ENCODE peak calls at places on chromosomes 5 and 9, in four cellular contexts. One of them, this sample, is unnamed.

GRCh38 chr5:94613583-94613982 is 4.8 kb downstream of the KIAA0825 start:
- DNase-seq in fibroblast of lung: peak
- DNase-seq in stimulated activated CD8-positive, alpha-beta memory T cell treated with anti-CD3 and anti-CD28 coated beads, Interleukin-4, amount 100 ng/mL, for 1 hour: no peak
- DNase-seq in HT1080: no peak
- DNase-seq in this sample: no peak

GRCh38 chr9:90018688-90019087 is 413.9 kb downstream of the GADD45G start:
- DNase-seq in fibroblast of lung: no peak
- DNase-seq in stimulated activated CD8-positive, alpha-beta memory T cell treated with anti-CD3 and anti-CD28 coated beads, Interleukin-4, amount 100 ng/mL, for 1 hour: no peak
- DNase-seq in HT1080: no peak
- DNase-seq in this sample: no peak

GRCh38 chr9:89477811-89478583 is 19.9 kb downstream of the SEMA4D start:
- DNase-seq in fibroblast of lung: no peak
- DNase-seq in stimulated activated CD8-positive, alpha-beta memory T cell treated with anti-CD3 and anti-CD28 coated beads, Interleukin-4, amount 100 ng/mL, for 1 hour: no peak
- DNase-seq in HT1080: peak
- DNase-seq in this sample: peak

GRCh38 chr5:142087920-142088679 is 20.5 kb upstream of the NDFIP1 start:
- DNase-seq in fibroblast of lung: no peak
- DNase-seq in stimulated activated CD8-positive, alpha-beta memory T cell treated with anti-CD3 and anti-CD28 coated beads, Interleukin-4, amount 100 ng/mL, for 1 hour: no peak
- DNase-seq in HT1080: no peak
- DNase-seq in this sample: no peak

GRCh38 chr9:108056083-108056804 is 566.7 kb upstream of the KLF4 start:
- DNase-seq in fibroblast of lung: peak
- DNase-seq in stimulated activated CD8-positive, alpha-beta memory T cell treated with anti-CD3 and anti-CD28 coated beads, Interleukin-4, amount 100 ng/mL, for 1 hour: no peak
- DNase-seq in HT1080: peak
- DNase-seq in this sample: no peak

GRCh38 chr9:109914280-109915027 is 134.5 kb downstream of the PALM2AKAP2 start:
- DNase-seq in fibroblast of lung: peak
- DNase-seq in stimulated activated CD8-positive, alpha-beta memory T cell treated with anti-CD3 and anti-CD28 coated beads, Interleukin-4, amount 100 ng/mL, for 1 hour: no peak
- DNase-seq in HT1080: no peak
- DNase-seq in this sample: no peak

GRCh38 chr9:101664432-101664831 is 69.7 kb upstream of the PPP3R2 start:
- DNase-seq in fibroblast of lung: no peak
- DNase-seq in stimulated activated CD8-positive, alpha-beta memory T cell treated with anti-CD3 and anti-CD28 coated beads, Interleukin-4, amount 100 ng/mL, for 1 hour: no peak
- DNase-seq in HT1080: no peak
- DNase-seq in this sample: no peak

GRCh38 chr5:159286420-159287035 is 23.4 kb downstream of the UBLCP1 start:
- DNase-seq in fibroblast of lung: peak
- DNase-seq in stimulated activated CD8-positive, alpha-beta memory T cell treated with anti-CD3 and anti-CD28 coated beads, Interleukin-4, amount 100 ng/mL, for 1 hour: no peak
- DNase-seq in HT1080: peak
- DNase-seq in this sample: no peak

GRCh38 chr5:32074401-32074800 is 99.7 kb downstream of the GOLPH3 start:
- DNase-seq in fibroblast of lung: no peak
- DNase-seq in stimulated activated CD8-positive, alpha-beta memory T cell treated with anti-CD3 and anti-CD28 coated beads, Interleukin-4, amount 100 ng/mL, for 1 hour: no peak
- DNase-seq in HT1080: no peak
- DNase-seq in this sample: no peak

GRCh38 chr9:744046-744712 is 97.3 kb upstream of the DMRT1 start:
- DNase-seq in fibroblast of lung: no peak
- DNase-seq in stimulated activated CD8-positive, alpha-beta memory T cell treated with anti-CD3 and anti-CD28 coated beads, Interleukin-4, amount 100 ng/mL, for 1 hour: no peak
- DNase-seq in HT1080: no peak
- DNase-seq in this sample: no peak

GRCh38 chr5:36227046-36227445 is 14.7 kb downstream of the NADK2 start:
- DNase-seq in fibroblast of lung: no peak
- DNase-seq in stimulated activated CD8-positive, alpha-beta memory T cell treated with anti-CD3 and anti-CD28 coated beads, Interleukin-4, amount 100 ng/mL, for 1 hour: no peak
- DNase-seq in HT1080: no peak
- DNase-seq in this sample: no peak

GRCh38 chr5:159021360-159022177 is 78.1 kb downstream of the EBF1 start:
- DNase-seq in fibroblast of lung: peak
- DNase-seq in stimulated activated CD8-positive, alpha-beta memory T cell treated with anti-CD3 and anti-CD28 coated beads, Interleukin-4, amount 100 ng/mL, for 1 hour: no peak
- DNase-seq in HT1080: no peak
- DNase-seq in this sample: no peak

GRCh38 chr9:128800061-128800460 is 13.0 kb downstream of the TBC1D13 start:
- DNase-seq in fibroblast of lung: no peak
- DNase-seq in stimulated activated CD8-positive, alpha-beta memory T cell treated with anti-CD3 and anti-CD28 coated beads, Interleukin-4, amount 100 ng/mL, for 1 hour: no peak
- DNase-seq in HT1080: no peak
- DNase-seq in this sample: no peak

GRCh38 chr5:93899026-93899600 is 157.7 kb upstream of the POU5F2 start:
- DNase-seq in fibroblast of lung: no peak
- DNase-seq in stimulated activated CD8-positive, alpha-beta memory T cell treated with anti-CD3 and anti-CD28 coated beads, Interleukin-4, amount 100 ng/mL, for 1 hour: no peak
- DNase-seq in HT1080: no peak
- DNase-seq in this sample: no peak

GRCh38 chr5:80143491-80143890 is 108.3 kb downstream of the THBS4 start:
- DNase-seq in fibroblast of lung: no peak
- DNase-seq in stimulated activated CD8-positive, alpha-beta memory T cell treated with anti-CD3 and anti-CD28 coated beads, Interleukin-4, amount 100 ng/mL, for 1 hour: no peak
- DNase-seq in HT1080: no peak
- DNase-seq in this sample: no peak

GRCh38 chr5:33212900-33213299 is 227.9 kb upstream of the TARS1 start:
- DNase-seq in fibroblast of lung: no peak
- DNase-seq in stimulated activated CD8-positive, alpha-beta memory T cell treated with anti-CD3 and anti-CD28 coated beads, Interleukin-4, amount 100 ng/mL, for 1 hour: no peak
- DNase-seq in HT1080: no peak
- DNase-seq in this sample: no peak

GRCh38 chr9:2214707-2215106 is 199.6 kb downstream of the SMARCA2 start:
- DNase-seq in fibroblast of lung: no peak
- DNase-seq in stimulated activated CD8-positive, alpha-beta memory T cell treated with anti-CD3 and anti-CD28 coated beads, Interleukin-4, amount 100 ng/mL, for 1 hour: no peak
- DNase-seq in HT1080: no peak
- DNase-seq in this sample: no peak

GRCh38 chr9:124261787-124262595 is 4.2 kb downstream of the NEK6 start:
- DNase-seq in fibroblast of lung: no peak
- DNase-seq in stimulated activated CD8-positive, alpha-beta memory T cell treated with anti-CD3 and anti-CD28 coated beads, Interleukin-4, amount 100 ng/mL, for 1 hour: no peak
- DNase-seq in HT1080: no peak
- DNase-seq in this sample: no peak

GRCh38 chr5:107806705-107807104 is 136.0 kb upstream of the EFNA5 start:
- DNase-seq in fibroblast of lung: peak
- DNase-seq in stimulated activated CD8-positive, alpha-beta memory T cell treated with anti-CD3 and anti-CD28 coated beads, Interleukin-4, amount 100 ng/mL, for 1 hour: no peak
- DNase-seq in HT1080: peak
- DNase-seq in this sample: no peak

GRCh38 chr5:121378559-121379359 is 472.9 kb upstream of the FTMT start:
- DNase-seq in fibroblast of lung: no peak
- DNase-seq in stimulated activated CD8-positive, alpha-beta memory T cell treated with anti-CD3 and anti-CD28 coated beads, Interleukin-4, amount 100 ng/mL, for 1 hour: no peak
- DNase-seq in HT1080: no peak
- DNase-seq in this sample: no peak

GRCh38 chr9:2066312-2067273 is 51.4 kb downstream of the SMARCA2 start:
- DNase-seq in fibroblast of lung: peak
- DNase-seq in stimulated activated CD8-positive, alpha-beta memory T cell treated with anti-CD3 and anti-CD28 coated beads, Interleukin-4, amount 100 ng/mL, for 1 hour: no peak
- DNase-seq in HT1080: no peak
- DNase-seq in this sample: no peak

GRCh38 chr9:89723696-89724095 is 118.9 kb downstream of the GADD45G start:
- DNase-seq in fibroblast of lung: peak
- DNase-seq in stimulated activated CD8-positive, alpha-beta memory T cell treated with anti-CD3 and anti-CD28 coated beads, Interleukin-4, amount 100 ng/mL, for 1 hour: no peak
- DNase-seq in HT1080: no peak
- DNase-seq in this sample: no peak

GRCh38 chr9:23586906-23587305 is 239.1 kb downstream of the ELAVL2 start:
- DNase-seq in fibroblast of lung: no peak
- DNase-seq in stimulated activated CD8-positive, alpha-beta memory T cell treated with anti-CD3 and anti-CD28 coated beads, Interleukin-4, amount 100 ng/mL, for 1 hour: no peak
- DNase-seq in HT1080: no peak
- DNase-seq in this sample: no peak

GRCh38 chr9:136243631-136244030 is 2.0 kb downstream of the QSOX2 start:
- DNase-seq in fibroblast of lung: no peak
- DNase-seq in stimulated activated CD8-positive, alpha-beta memory T cell treated with anti-CD3 and anti-CD28 coated beads, Interleukin-4, amount 100 ng/mL, for 1 hour: no peak
- DNase-seq in HT1080: no peak
- DNase-seq in this sample: no peak

GRCh38 chr5:168217497-168217896 is 73.9 kb upstream of the WWC1 start:
- DNase-seq in fibroblast of lung: no peak
- DNase-seq in stimulated activated CD8-positive, alpha-beta memory T cell treated with anti-CD3 and anti-CD28 coated beads, Interleukin-4, amount 100 ng/mL, for 1 hour: no peak
- DNase-seq in HT1080: no peak
- DNase-seq in this sample: no peak

GRCh38 chr5:5192681-5193080 is 52.6 kb downstream of the ADAMTS16 start:
- DNase-seq in fibroblast of lung: no peak
- DNase-seq in stimulated activated CD8-positive, alpha-beta memory T cell treated with anti-CD3 and anti-CD28 coated beads, Interleukin-4, amount 100 ng/mL, for 1 hour: no peak
- DNase-seq in HT1080: peak
- DNase-seq in this sample: no peak

GRCh38 chr5:96807099-96807654 is 568 bp downstream of the ERAP1 start:
- DNase-seq in fibroblast of lung: peak
- DNase-seq in stimulated activated CD8-positive, alpha-beta memory T cell treated with anti-CD3 and anti-CD28 coated beads, Interleukin-4, amount 100 ng/mL, for 1 hour: peak
- DNase-seq in HT1080: peak
- DNase-seq in this sample: peak

GRCh38 chr9:99680191-99680590 is 141.5 kb upstream of the NR4A3 start:
- DNase-seq in fibroblast of lung: peak
- DNase-seq in stimulated activated CD8-positive, alpha-beta memory T cell treated with anti-CD3 and anti-CD28 coated beads, Interleukin-4, amount 100 ng/mL, for 1 hour: no peak
- DNase-seq in HT1080: peak
- DNase-seq in this sample: no peak

GRCh38 chr5:83251849-83252248 is 174.5 kb downstream of the XRCC4 start:
- DNase-seq in fibroblast of lung: no peak
- DNase-seq in stimulated activated CD8-positive, alpha-beta memory T cell treated with anti-CD3 and anti-CD28 coated beads, Interleukin-4, amount 100 ng/mL, for 1 hour: no peak
- DNase-seq in HT1080: no peak
- DNase-seq in this sample: no peak

GRCh38 chr5:34062419-34062818 is 19.4 kb upstream of the C1QTNF3 start:
- DNase-seq in fibroblast of lung: no peak
- DNase-seq in stimulated activated CD8-positive, alpha-beta memory T cell treated with anti-CD3 and anti-CD28 coated beads, Interleukin-4, amount 100 ng/mL, for 1 hour: no peak
- DNase-seq in HT1080: no peak
- DNase-seq in this sample: no peak

GRCh38 chr5:134070979-134071849 is 43.3 kb upstream of the TCF7 start:
- DNase-seq in fibroblast of lung: no peak
- DNase-seq in stimulated activated CD8-positive, alpha-beta memory T cell treated with anti-CD3 and anti-CD28 coated beads, Interleukin-4, amount 100 ng/mL, for 1 hour: no peak
- DNase-seq in HT1080: no peak
- DNase-seq in this sample: no peak

GRCh38 chr9:106350777-106351176 is 512.2 kb upstream of the ZNF462 start:
- DNase-seq in fibroblast of lung: no peak
- DNase-seq in stimulated activated CD8-positive, alpha-beta memory T cell treated with anti-CD3 and anti-CD28 coated beads, Interleukin-4, amount 100 ng/mL, for 1 hour: no peak
- DNase-seq in HT1080: no peak
- DNase-seq in this sample: no peak

GRCh38 chr5:41218929-41219328 is 5.6 kb upstream of the C6 start:
- DNase-seq in fibroblast of lung: no peak
- DNase-seq in stimulated activated CD8-positive, alpha-beta memory T cell treated with anti-CD3 and anti-CD28 coated beads, Interleukin-4, amount 100 ng/mL, for 1 hour: no peak
- DNase-seq in HT1080: no peak
- DNase-seq in this sample: no peak

GRCh38 chr5:137034764-137035479 is 464.2 kb downstream of the SPOCK1 start:
- DNase-seq in fibroblast of lung: no peak
- DNase-seq in stimulated activated CD8-positive, alpha-beta memory T cell treated with anti-CD3 and anti-CD28 coated beads, Interleukin-4, amount 100 ng/mL, for 1 hour: no peak
- DNase-seq in HT1080: no peak
- DNase-seq in this sample: no peak

GRCh38 chr5:483434-484184 is 40.6 kb downstream of the EXOC3 start:
- DNase-seq in fibroblast of lung: no peak
- DNase-seq in stimulated activated CD8-positive, alpha-beta memory T cell treated with anti-CD3 and anti-CD28 coated beads, Interleukin-4, amount 100 ng/mL, for 1 hour: no peak
- DNase-seq in HT1080: no peak
- DNase-seq in this sample: no peak

GRCh38 chr9:95028855-95029219 is 288.7 kb downstream of the FANCC start:
- DNase-seq in fibroblast of lung: no peak
- DNase-seq in stimulated activated CD8-positive, alpha-beta memory T cell treated with anti-CD3 and anti-CD28 coated beads, Interleukin-4, amount 100 ng/mL, for 1 hour: no peak
- DNase-seq in HT1080: no peak
- DNase-seq in this sample: no peak

GRCh38 chr5:159403906-159404641 is 73.8 kb upstream of the IL12B start:
- DNase-seq in fibroblast of lung: no peak
- DNase-seq in stimulated activated CD8-positive, alpha-beta memory T cell treated with anti-CD3 and anti-CD28 coated beads, Interleukin-4, amount 100 ng/mL, for 1 hour: no peak
- DNase-seq in HT1080: peak
- DNase-seq in this sample: no peak

This sample was measured in caudate nucleus.